ENCODE peak calls at places on chromosomes 3 and 15, in nine cellular contexts. L, H, B, N, I, Z, S, E and D are unnamed samples.

GRCh38 chr3:110479676-110480075 is 591.9 kb upstream of the NECTIN3 start:
- DNase-seq in S (no peak), E (no peak), L (no peak), Z (no peak), I (no peak), N (no peak), B (no peak), H (no peak), D (no peak)

GRCh38 chr3:124851136-124851535 is 36.0 kb downstream of the ITGB5 start:
- DNase-seq in H (no peak), N (no peak), E (no peak), S (no peak), B (no peak), Z (peak), L (no peak), I (no peak), D (no peak)

GRCh38 chr3:141397996-141398395 is 29.7 kb downstream of the ZBTB38 start:
- DNase-seq in I (no peak), N (no peak), H (no peak), L (no peak), E (no peak), Z (no peak), S (no peak), B (no peak), D (no peak)

GRCh38 chr3:23712095-23712494 is 93.7 kb upstream of the UBE2E1 start:
- DNase-seq in Z (no peak), I (no peak), N (no peak), E (no peak), L (no peak), S (no peak), B (no peak), H (no peak), D (no peak)

GRCh38 chr3:14598143-14598569 is 53.4 kb upstream of the CCDC174 start:
- DNase-seq in L (peak), S (peak), N (no peak), E (peak), I (peak), H (no peak), Z (peak), B (peak), D (peak)

GRCh38 chr3:27758083-27758482 is 36.0 kb upstream of the EOMES start:
- DNase-seq in L (no peak), E (peak), B (peak), H (no peak), S (no peak), Z (peak), I (no peak), N (no peak), D (no peak)

GRCh38 chr3:69941037-69941436 is 58.5 kb upstream of the SAMMSON start:
- DNase-seq in Z (no peak), I (no peak), E (no peak), L (no peak), S (no peak), B (no peak), N (no peak), H (no peak), D (no peak)

GRCh38 chr3:64454768-64455167 is 229.5 kb upstream of the PRICKLE2 start:
- DNase-seq in N (no peak), Z (no peak), H (no peak), I (no peak), B (no peak), L (no peak), S (no peak), E (no peak), D (no peak)

GRCh38 chr3:148957586-148957985 is 33.8 kb upstream of the GYG1 start:
- DNase-seq in L (no peak), N (no peak), I (no peak), H (no peak), Z (no peak), B (no peak), E (no peak), S (peak), D (peak)

GRCh38 chr3:126568776-126569342 is 10.1 kb upstream of the C3orf22 start:
- DNase-seq in I (no peak), B (no peak), L (no peak), Z (no peak), S (no peak), E (no peak), N (no peak), H (no peak), D (no peak)

GRCh38 chr3:129503387-129504010 is 24.9 kb upstream of the RHO start:
- DNase-seq in L (no peak), N (no peak), Z (no peak), I (no peak), E (no peak), H (no peak), S (no peak), B (no peak), D (no peak)

GRCh38 chr15:73227433-73228056 is 141.2 kb downstream of the HCN4 start:
- DNase-seq in S (no peak), N (no peak), H (no peak), B (no peak), I (no peak), L (no peak), E (no peak), Z (no peak), D (no peak)

GRCh38 chr15:29939404-29939803 is 117.1 kb upstream of the TJP1 start:
- DNase-seq in I (no peak), S (no peak), L (no peak), H (no peak), N (no peak), E (no peak), Z (peak), B (no peak), D (no peak)

GRCh38 chr3:161096771-161097367 is 8.3 kb downstream of the B3GALNT1 start:
- DNase-seq in S (peak), N (peak), H (no peak), I (no peak), L (no peak), Z (peak), E (peak), B (no peak), D (no peak)

GRCh38 chr15:98676586-98677270 is 28.4 kb downstream of the IGF1R start:
- DNase-seq in L (no peak), I (no peak), Z (no peak), B (no peak), S (no peak), E (no peak), N (no peak), H (no peak), D (no peak)

GRCh38 chr3:126212629-126213375 is 32.4 kb upstream of the ALDH1L1 start:
- DNase-seq in L (peak), E (peak), I (peak), B (no peak), S (peak), Z (peak), N (peak), H (peak), D (no peak)

GRCh38 chr3:183442994-183443393 is 14.6 kb upstream of the MCF2L2 start:
- DNase-seq in Z (no peak), H (no peak), N (no peak), B (no peak), S (no peak), I (no peak), E (no peak), L (no peak), D (no peak)

GRCh38 chr3:39435006-39435748 is 28.7 kb downstream of the RPSA start:
- DNase-seq in L (no peak), S (no peak), B (no peak), H (no peak), Z (no peak), I (no peak), E (no peak), N (no peak), D (no peak)

GRCh38 chr3:191350389-191351090 is 20.2 kb upstream of the UTS2B start:
- DNase-seq in Z (peak), L (no peak), H (no peak), B (no peak), N (no peak), E (no peak), S (no peak), I (no peak), D (no peak)

GRCh38 chr15:52113246-52113645 is 671 bp upstream of the BCL2L10 start:
- DNase-seq in N (no peak), L (no peak), H (no peak), B (no peak), S (no peak), I (no peak), Z (peak), E (no peak), D (no peak)

GRCh38 chr3:139759470-139759869 is 81.7 kb upstream of the NMNAT3 start:
- DNase-seq in E (no peak), B (no peak), Z (no peak), H (no peak), I (no peak), N (no peak), S (no peak), L (no peak), D (no peak)

GRCh38 chr3:63988943-63989342 is 34.4 kb downstream of the PSMD6 start:
- DNase-seq in L (no peak), E (no peak), H (no peak), I (no peak), S (no peak), N (no peak), B (no peak), Z (no peak), D (no peak)

GRCh38 chr15:85591622-85592021 is 203.1 kb downstream of the KLHL25 start:
- DNase-seq in B (no peak), Z (no peak), H (no peak), E (no peak), S (no peak), I (no peak), N (no peak), L (no peak), D (no peak)

GRCh38 chr15:35618260-35619188 is 72.6 kb upstream of the DPH6 start:
- DNase-seq in S (no peak), H (no peak), N (no peak), B (no peak), L (no peak), Z (no peak), E (no peak), I (no peak), D (no peak)

GRCh38 chr15:70912187-70912586 is 19.6 kb downstream of the LRRC49 start:
- DNase-seq in N (no peak), H (no peak), E (no peak), L (no peak), B (no peak), S (no peak), I (no peak), Z (no peak), D (no peak)

GRCh38 chr3:4223783-4224182 is 79.4 kb upstream of the SETMAR start:
- DNase-seq in Z (no peak), S (no peak), E (no peak), I (no peak), H (no peak), B (no peak), N (no peak), L (no peak), D (no peak)

GRCh38 chr15:48221885-48222284 is 15.8 kb downstream of the SLC12A1 start:
- DNase-seq in N (no peak), E (no peak), I (no peak), Z (no peak), S (no peak), L (no peak), H (no peak), B (no peak), D (no peak)

GRCh38 chr15:73956276-73957086 is 30.2 kb downstream of the LOXL1 start:
- DNase-seq in H (no peak), B (peak), E (no peak), N (peak), Z (peak), I (no peak), L (peak), S (no peak), D (no peak)

GRCh38 chr3:36792342-36792741 is 28.0 kb upstream of the DCLK3 start:
- DNase-seq in S (peak), H (no peak), E (peak), N (no peak), L (no peak), B (peak), I (peak), Z (peak), D (peak)

GRCh38 chr15:88077249-88077810 is 179.2 kb downstream of the NTRK3 start:
- DNase-seq in L (peak), E (no peak), Z (no peak), I (no peak), B (no peak), N (no peak), H (no peak), S (no peak), D (no peak)

GRCh38 chr3:75220932-75221331 is 443.2 kb upstream of the FRG2C start:
- DNase-seq in E (no peak), N (no peak), I (peak), B (no peak), L (no peak), S (no peak), Z (no peak), H (no peak), D (no peak)

GRCh38 chr15:84937144-84937543 is 44.5 kb upstream of the PDE8A start:
- DNase-seq in L (no peak), Z (no peak), N (no peak), B (no peak), E (no peak), H (no peak), S (no peak), I (no peak), D (no peak)

GRCh38 chr3:43919067-43919466 is 228.3 kb downstream of the ABHD5 start:
- DNase-seq in B (no peak), L (no peak), I (no peak), N (no peak), S (no peak), E (no peak), H (no peak), Z (peak), D (no peak)

GRCh38 chr3:123092243-123092642 is 25.4 kb downstream of the PDIA5 start:
- DNase-seq in N (no peak), B (no peak), Z (no peak), H (no peak), I (no peak), E (no peak), S (no peak), L (peak), D (no peak)

GRCh38 chr3:57079221-57079831 is 18.9 kb downstream of the SPATA12 start:
- DNase-seq in B (no peak), Z (peak), L (peak), I (peak), N (peak), H (peak), S (peak), E (peak), D (peak)

GRCh38 chr3:125150525-125151436 is 61.8 kb downstream of the SLC12A8 start:
- DNase-seq in S (peak), I (peak), E (peak), H (no peak), B (no peak), N (peak), L (no peak), Z (peak), D (peak)

GRCh38 chr15:91849749-91850161 is 3.8 kb upstream of the SLCO3A1 start:
- DNase-seq in E (peak), N (no peak), Z (peak), S (no peak), B (no peak), I (no peak), H (no peak), L (no peak), D (no peak)

GRCh38 chr15:35000511-35000910 is 12.4 kb upstream of the ZNF770 start:
- DNase-seq in H (peak), Z (peak), E (peak), L (no peak), S (no peak), I (no peak), N (no peak), B (peak), D (no peak)

GRCh38 chr3:106628407-106628806 is 748.8 kb upstream of the CCDC54 start:
- DNase-seq in E (no peak), S (no peak), I (no peak), B (peak), L (no peak), N (no peak), Z (peak), H (no peak), D (no peak)

DNA sequence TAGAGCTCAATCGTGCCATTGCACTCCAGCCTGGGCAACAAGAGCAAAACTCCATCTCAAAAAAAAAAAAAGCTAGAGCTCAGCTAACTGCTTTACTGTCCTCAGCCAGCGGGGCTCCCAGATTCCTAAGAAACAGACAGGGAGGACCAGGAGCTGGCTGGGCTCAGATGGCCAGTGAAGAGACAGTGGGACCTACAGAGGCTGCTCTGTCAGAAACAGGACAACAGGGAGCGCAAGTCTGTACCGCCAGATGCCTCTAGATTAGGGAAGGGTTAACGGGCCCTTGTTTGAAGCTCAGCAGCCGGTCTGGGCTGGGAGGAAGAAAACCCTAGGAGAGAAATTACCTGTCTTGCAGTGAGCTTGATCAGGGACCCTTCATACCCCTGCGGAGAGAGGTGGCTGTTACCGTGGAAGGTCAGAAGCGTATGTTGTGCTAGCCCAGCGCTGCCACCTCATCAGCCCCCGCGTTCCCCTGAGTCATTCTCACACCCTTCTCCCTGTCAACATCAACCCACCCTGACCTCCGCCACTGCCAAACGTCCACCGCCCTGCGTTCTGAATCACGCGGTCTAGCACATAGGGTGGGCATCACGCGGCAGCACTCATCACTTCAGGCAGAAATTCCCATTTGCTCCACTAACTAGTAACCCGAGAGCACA is 25.3 kb downstream of the RBPMS2 start:
- DNase-seq in E (peak), N (no peak), L (peak), B (no peak), S (peak), I (peak), H (no peak), Z (no peak), D (no peak)
- TF ChIP-seq CTCF in E (no peak), N (no peak), L (no peak), B (peak), S (no peak), I (no peak), H (no peak), Z (no peak), D (no peak)

DNA sequence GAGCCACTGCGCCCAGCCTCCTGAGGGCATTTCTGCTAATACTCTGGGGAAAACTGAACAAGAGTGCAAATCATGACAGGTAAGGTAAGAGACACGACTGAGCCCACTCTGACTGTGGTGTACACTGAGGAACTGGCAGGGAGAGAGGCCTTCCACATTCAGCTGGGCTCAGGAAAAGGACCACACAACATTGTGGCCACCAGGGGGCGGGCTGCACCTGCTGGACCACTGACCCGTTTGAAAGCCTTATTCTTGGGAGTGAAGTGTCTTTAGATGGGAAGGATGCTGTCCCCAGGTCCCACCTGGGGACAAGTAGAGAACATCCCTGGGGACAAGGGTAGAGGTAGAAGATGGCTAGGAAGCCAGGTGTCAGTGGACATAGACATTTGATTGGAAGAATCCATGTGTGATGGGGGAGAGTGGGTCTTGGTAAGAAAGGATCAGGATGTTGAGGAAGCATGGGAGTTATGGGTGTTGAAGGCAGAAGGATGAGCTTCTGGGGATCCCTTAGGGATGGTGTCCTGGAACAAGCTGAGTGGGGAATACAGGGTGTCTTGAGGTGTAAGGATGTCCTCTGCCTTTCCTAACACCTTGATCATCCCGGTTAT is 6.2 kb upstream of the CTDSPL start:
- DNase-seq in E (peak), H (peak), S (peak), N (peak), Z (peak), I (peak), B (no peak), L (peak), D (peak)
- TF ChIP-seq CTCF in E (peak), H (peak), S (peak), N (peak), Z (peak), I (peak), B (peak), L (peak), D (peak)

DNA sequence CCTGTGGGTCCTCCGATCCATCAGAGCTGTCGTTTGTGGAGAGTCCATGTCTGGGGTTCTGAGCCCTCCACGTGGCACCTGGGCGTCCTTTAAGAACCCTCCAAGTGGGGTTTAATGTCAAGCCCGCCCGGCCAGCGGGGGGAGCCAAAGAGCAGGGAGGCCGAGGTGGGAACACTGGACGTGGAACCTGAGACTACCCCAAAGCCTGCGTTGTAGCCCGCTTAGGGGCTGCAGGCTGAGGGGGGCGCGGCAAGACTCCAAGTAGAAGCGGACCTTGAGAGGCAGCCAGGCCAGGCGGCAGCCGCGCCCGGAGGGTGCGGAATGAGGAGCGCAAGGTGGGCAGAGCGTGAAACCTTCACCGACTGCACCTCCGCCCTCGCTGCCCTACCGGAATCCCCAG is 126.2 kb upstream of the ATP10A start:
- DNase-seq in Z (no peak), H (no peak), N (no peak), S (peak), B (no peak), L (no peak), E (no peak), I (no peak), D (no peak)
- TF ChIP-seq CTCF in Z (no peak), H (no peak), N (no peak), S (peak), B (no peak), L (no peak), E (no peak), I (no peak), D (no peak)

GRCh38 chr3:128498127-128498626 is 5.2 kb upstream of the GATA2 start:
- DNase-seq in Z (no peak), L (peak), N (no peak), S (no peak), H (no peak), B (no peak), E (no peak), I (no peak), D (no peak)
- TF ChIP-seq CTCF in Z (no peak), L (no peak), N (no peak), S (no peak), H (no peak), B (no peak), E (no peak), I (no peak), D (no peak)

GRCh38 chr15:78075490-78076230 is 1.9 kb downstream of the TBC1D2B start:
- DNase-seq in Z (peak), B (peak), L (peak), I (peak), S (peak), E (no peak), N (peak), H (peak), D (no peak)
- TF ChIP-seq CTCF in Z (no peak), B (no peak), L (no peak), I (no peak), S (no peak), E (no peak), N (no peak), H (no peak), D (no peak)

DNA sequence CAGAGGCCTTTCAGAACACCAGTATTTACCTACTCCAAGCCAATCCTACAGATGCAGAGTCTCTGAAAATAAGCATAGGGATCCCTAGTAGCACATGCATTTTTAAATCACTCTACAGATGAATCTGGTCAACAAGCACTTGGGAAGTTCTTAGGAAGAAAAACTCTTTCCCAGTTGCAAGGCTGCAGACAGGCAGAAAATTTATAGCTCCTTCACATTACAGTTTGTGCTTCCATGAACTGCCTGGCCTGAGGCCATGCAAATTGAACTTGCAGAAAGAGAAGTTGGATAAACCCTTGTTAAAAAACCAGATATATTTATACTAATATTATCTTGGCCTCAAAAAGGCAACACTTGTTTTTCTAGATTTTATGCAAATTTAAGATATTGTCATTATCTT is 256.9 kb downstream of the EPHA3 start:
- DNase-seq in Z (no peak), E (no peak), B (no peak), S (no peak), N (no peak), H (no peak), I (peak), L (no peak), D (no peak)
- TF ChIP-seq CTCF in Z (no peak), E (no peak), B (no peak), S (no peak), N (no peak), H (no peak), I (no peak), L (no peak), D (no peak)

GRCh38 chr3:6721496-6721895 is 139.4 kb upstream of the GRM7 start:
- DNase-seq in H (no peak), Z (no peak), B (no peak), L (no peak), N (no peak), I (no peak), E (no peak), S (no peak), D (no peak)
- TF ChIP-seq CTCF in H (no peak), Z (no peak), B (no peak), L (no peak), N (no peak), I (no peak), E (no peak), S (no peak), D (no peak)